ENCODE peak calls at places on chromosomes 2 and 18, in five cellular contexts. One of them, this sample, is unnamed.

GRCh38 chr2:105387225-105387624 is 11.6 kb downstream of the FHL2 start:
- DNase-seq in GM12878: no peak
- DNase-seq in SK-N-SH: no peak
- DNase-seq in K562: no peak
- DNase-seq in A549: no peak
- DNase-seq in this sample: no peak

GRCh38 chr2:1972428-1972827 is 228.1 kb upstream of the PXDN start:
- DNase-seq in A549: peak
- DNase-seq in SK-N-SH: peak
- DNase-seq in GM12878: no peak
- DNase-seq in K562: no peak
- DNase-seq in this sample: no peak

GRCh38 chr2:105541189-105542050 is 142.6 kb upstream of the FHL2 start:
- DNase-seq in A549: no peak
- DNase-seq in GM12878: no peak
- DNase-seq in SK-N-SH: no peak
- DNase-seq in K562: no peak
- DNase-seq in this sample: no peak

GRCh38 chr18:75221902-75222301 is 11.3 kb downstream of the TSHZ1 start:
- DNase-seq in K562: no peak
- DNase-seq in A549: no peak
- DNase-seq in GM12878: no peak
- DNase-seq in SK-N-SH: no peak
- DNase-seq in this sample: no peak

GRCh38 chr2:236968101-236968886 is 117.4 kb upstream of the COPS8 start:
- DNase-seq in A549: no peak
- DNase-seq in SK-N-SH: no peak
- DNase-seq in K562: no peak
- DNase-seq in GM12878: peak
- DNase-seq in this sample: no peak

GRCh38 chr2:240972636-240973521 is 25.5 kb upstream of the SNED1 start:
- DNase-seq in GM12878: no peak
- DNase-seq in K562: no peak
- DNase-seq in A549: no peak
- DNase-seq in SK-N-SH: peak
- DNase-seq in this sample: no peak

GRCh38 chr2:212318636-212319035 is 220.0 kb downstream of the ERBB4 start:
- DNase-seq in SK-N-SH: no peak
- DNase-seq in A549: no peak
- DNase-seq in K562: no peak
- DNase-seq in GM12878: no peak
- DNase-seq in this sample: no peak

GRCh38 chr2:85308951-85309555 is 18.7 kb downstream of the TGOLN2 start:
- DNase-seq in GM12878: no peak
- DNase-seq in K562: no peak
- DNase-seq in SK-N-SH: peak
- DNase-seq in A549: no peak
- DNase-seq in this sample: peak

GRCh38 chr2:234308814-234309195 is 188.1 kb downstream of the ARL4C start:
- DNase-seq in A549: peak
- DNase-seq in GM12878: peak
- DNase-seq in SK-N-SH: no peak
- DNase-seq in K562: no peak
- DNase-seq in this sample: peak

DNA sequence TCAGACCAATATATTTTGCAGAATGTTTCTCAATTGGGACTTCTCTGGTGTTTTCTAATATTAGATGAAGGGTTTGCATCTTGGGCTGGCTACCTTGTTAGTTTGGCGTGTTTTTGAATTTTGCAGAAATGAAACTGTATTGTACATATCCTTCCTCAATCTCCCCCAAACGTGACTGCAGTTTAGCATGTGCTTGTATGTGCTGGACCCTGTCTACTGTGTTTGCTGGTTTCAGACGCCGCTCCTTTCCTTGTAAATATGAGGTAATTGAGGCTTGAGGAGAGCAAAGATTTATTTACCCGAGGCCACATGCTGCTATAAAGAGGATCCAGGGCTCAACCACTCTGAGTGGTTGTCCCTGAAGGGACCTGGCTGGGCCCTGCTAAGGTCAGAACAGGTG is 57.2 kb downstream of the NGEF start:
- DNase-seq in A549: no peak
- DNase-seq in K562: no peak
- DNase-seq in SK-N-SH: no peak
- DNase-seq in GM12878: peak
- DNase-seq in this sample: no peak
- TF ChIP-seq MAX in A549: no peak
- TF ChIP-seq MAX in K562: no peak
- TF ChIP-seq MAX in SK-N-SH: no peak
- TF ChIP-seq MAX in GM12878: no peak
- TF ChIP-seq MAX in this sample: no peak

DNA sequence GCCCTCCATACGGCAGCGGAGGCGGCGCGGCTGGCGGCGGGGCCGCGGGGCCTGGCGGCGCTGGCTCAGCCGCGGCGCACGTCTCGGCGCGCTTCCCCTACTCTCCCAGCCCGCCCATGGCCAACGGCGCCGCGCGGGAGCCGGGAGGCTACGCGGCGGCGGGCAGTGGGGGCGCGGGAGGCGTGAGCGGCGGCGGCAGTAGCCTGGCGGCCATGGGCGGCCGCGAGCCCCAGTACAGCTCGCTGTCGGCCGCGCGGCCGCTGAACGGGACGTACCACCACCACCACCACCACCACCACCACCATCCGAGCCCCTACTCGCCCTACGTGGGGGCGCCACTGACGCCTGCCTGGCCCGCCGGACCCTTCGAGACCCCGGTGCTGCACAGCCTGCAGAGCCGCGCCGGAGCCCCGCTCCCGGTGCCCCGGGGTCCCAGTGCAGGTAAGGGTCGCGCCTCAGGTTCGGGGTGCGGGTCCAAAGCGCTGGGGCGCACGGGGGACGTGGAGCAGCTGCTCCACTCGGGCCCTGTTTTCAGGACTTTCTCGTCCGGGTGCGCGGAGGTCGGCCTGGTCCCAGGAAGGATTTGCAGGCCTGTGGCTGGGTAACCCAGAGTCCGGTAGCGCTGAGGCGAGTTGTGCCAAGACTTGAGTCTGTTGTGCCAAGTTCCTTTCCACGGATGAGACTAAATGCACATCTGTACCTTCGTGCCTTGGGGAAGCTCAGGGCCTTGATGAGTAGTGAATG is 2.6 kb downstream of the GATA6 start:
- DNase-seq in K562: no peak
- DNase-seq in A549: no peak
- DNase-seq in SK-N-SH: no peak
- DNase-seq in GM12878: no peak
- DNase-seq in this sample: no peak
- H3K4me3 ChIP-seq in K562: no peak
- H3K4me3 ChIP-seq in A549: no peak
- H3K4me3 ChIP-seq in SK-N-SH: no peak
- H3K4me3 ChIP-seq in GM12878: no peak
- H3K4me3 ChIP-seq in this sample: no peak

GRCh38 chr2:96143848-96144480 is 1.3 kb downstream of the DUSP2 start:
- DNase-seq in K562: no peak
- DNase-seq in GM12878: no peak
- DNase-seq in A549: peak
- DNase-seq in SK-N-SH: no peak
- DNase-seq in this sample: peak
- TF ChIP-seq MAX in K562: no peak
- TF ChIP-seq MAX in GM12878: no peak
- TF ChIP-seq MAX in A549: no peak
- TF ChIP-seq MAX in SK-N-SH: no peak
- TF ChIP-seq MAX in this sample: no peak

DNA sequence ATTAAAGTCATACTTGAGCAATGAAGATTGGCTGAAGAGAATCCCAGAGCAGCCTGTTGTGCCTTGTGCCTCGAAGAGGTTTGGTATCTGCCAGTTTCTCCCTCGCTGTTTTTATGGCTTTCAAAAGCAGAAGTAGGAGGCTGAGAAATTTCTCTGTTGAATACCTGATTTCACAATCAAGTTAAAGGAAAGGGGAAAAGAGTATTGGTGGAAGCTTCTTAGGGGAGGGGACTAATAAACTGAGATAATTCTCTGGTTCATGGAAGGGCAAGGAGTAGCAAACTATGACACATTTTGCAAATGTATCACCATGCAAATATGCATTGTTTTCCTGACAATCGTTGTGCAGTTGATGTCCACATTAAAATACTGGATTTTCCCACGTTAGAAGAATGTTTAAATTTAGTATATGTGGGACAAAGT is at the start of gene IL1B:
- DNase-seq in A549: peak
- DNase-seq in K562: no peak
- DNase-seq in GM12878: no peak
- DNase-seq in SK-N-SH: no peak
- DNase-seq in this sample: peak
- H3K4me3 ChIP-seq in A549: no peak
- H3K4me3 ChIP-seq in K562: no peak
- H3K4me3 ChIP-seq in GM12878: no peak
- H3K4me3 ChIP-seq in SK-N-SH: no peak
- H3K4me3 ChIP-seq in this sample: peak

DNA sequence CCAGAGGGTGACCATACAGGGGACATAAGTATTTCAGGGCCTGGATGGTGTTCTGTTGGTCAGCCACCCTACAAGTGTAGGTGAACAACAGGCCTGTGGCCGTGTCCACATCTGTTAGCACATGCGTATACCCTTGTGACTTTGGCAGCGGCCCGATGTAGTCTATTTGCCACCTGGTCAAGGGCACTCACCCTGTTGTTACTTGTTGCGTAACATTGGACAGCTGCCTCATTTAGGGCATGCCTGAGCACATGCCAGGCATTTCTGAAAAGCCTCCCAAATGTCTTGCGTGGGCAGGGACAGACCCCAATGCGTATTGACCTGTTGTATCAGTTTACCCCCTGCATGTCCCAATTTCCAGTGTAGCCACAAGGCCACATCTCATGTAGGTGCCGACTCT is 235.0 kb downstream of the MBD5 start:
- DNase-seq in A549: no peak
- DNase-seq in GM12878: no peak
- DNase-seq in K562: no peak
- DNase-seq in SK-N-SH: no peak
- DNase-seq in this sample: no peak
- TF ChIP-seq MAX in A549: no peak
- TF ChIP-seq MAX in GM12878: no peak
- TF ChIP-seq MAX in K562: no peak
- TF ChIP-seq MAX in SK-N-SH: no peak
- TF ChIP-seq MAX in this sample: no peak

GRCh38 chr2:126886906-126887280 is 11.8 kb upstream of the TEX51 start:
- DNase-seq in K562: no peak
- DNase-seq in SK-N-SH: no peak
- DNase-seq in A549: no peak
- DNase-seq in GM12878: no peak
- DNase-seq in this sample: peak

GRCh38 chr2:126884861-126885481 is 13.7 kb upstream of the TEX51 start:
- DNase-seq in A549: no peak
- DNase-seq in K562: no peak
- DNase-seq in SK-N-SH: no peak
- DNase-seq in GM12878: no peak
- DNase-seq in this sample: no peak

GRCh38 chr2:126887506-126887905 is 11.2 kb upstream of the TEX51 start:
- DNase-seq in A549: no peak
- DNase-seq in SK-N-SH: no peak
- DNase-seq in K562: no peak
- DNase-seq in GM12878: no peak
- DNase-seq in this sample: no peak

GRCh38 chr2:126886201-126886905 is 12.3 kb upstream of the TEX51 start:
- DNase-seq in SK-N-SH: no peak
- DNase-seq in A549: peak
- DNase-seq in GM12878: no peak
- DNase-seq in K562: peak
- DNase-seq in this sample: peak

GRCh38 chr2:126885701-126886121 is 13.0 kb upstream of the TEX51 start:
- DNase-seq in SK-N-SH: no peak
- DNase-seq in K562: no peak
- DNase-seq in A549: no peak
- DNase-seq in GM12878: no peak
- DNase-seq in this sample: no peak
- H3K4me3 ChIP-seq in SK-N-SH: no peak
- H3K4me3 ChIP-seq in K562: no peak
- H3K4me3 ChIP-seq in A549: peak
- H3K4me3 ChIP-seq in GM12878: no peak
- H3K4me3 ChIP-seq in this sample: no peak

GRCh38 chr2:19568809-19569208 is 210.4 kb upstream of the OSR1 start:
- DNase-seq in A549: no peak
- DNase-seq in K562: no peak
- DNase-seq in SK-N-SH: no peak
- DNase-seq in GM12878: no peak
- DNase-seq in this sample: no peak
- TF ChIP-seq MAX in A549: no peak
- TF ChIP-seq MAX in K562: no peak
- TF ChIP-seq MAX in SK-N-SH: no peak
- TF ChIP-seq MAX in GM12878: no peak
- TF ChIP-seq MAX in this sample: no peak

GRCh38 chr2:221555511-221555845 is 16.6 kb downstream of the EPHA4 start:
- DNase-seq in GM12878: no peak
- DNase-seq in SK-N-SH: no peak
- DNase-seq in A549: no peak
- DNase-seq in K562: no peak
- DNase-seq in this sample: no peak
- H3K4me3 ChIP-seq in GM12878: no peak
- H3K4me3 ChIP-seq in SK-N-SH: no peak
- H3K4me3 ChIP-seq in A549: no peak
- H3K4me3 ChIP-seq in K562: no peak
- H3K4me3 ChIP-seq in this sample: no peak

DNA sequence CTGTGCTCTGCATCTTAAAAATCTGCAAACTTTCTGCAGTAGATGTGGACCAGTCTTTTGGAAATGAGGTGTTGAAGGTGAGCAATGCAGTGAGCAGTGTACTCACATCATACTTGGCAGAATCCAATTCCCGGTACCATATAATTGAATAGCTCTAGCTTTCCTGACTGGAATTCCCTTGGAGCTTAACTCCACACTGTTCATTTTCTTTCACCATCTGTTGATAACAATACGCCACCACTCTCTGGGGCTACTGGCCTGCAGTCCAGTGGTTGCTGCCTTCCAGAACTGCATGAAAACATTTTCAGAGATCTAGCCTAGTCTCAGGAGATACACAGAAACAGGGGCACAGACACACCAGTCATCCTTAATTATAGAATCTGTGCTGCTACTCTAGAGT is 820.0 kb upstream of the NXPH2 start:
- DNase-seq in A549: no peak
- DNase-seq in SK-N-SH: no peak
- DNase-seq in K562: no peak
- DNase-seq in GM12878: no peak
- DNase-seq in this sample: no peak
- TF ChIP-seq MAX in A549: no peak
- TF ChIP-seq MAX in SK-N-SH: no peak
- TF ChIP-seq MAX in K562: no peak
- TF ChIP-seq MAX in GM12878: no peak
- TF ChIP-seq MAX in this sample: no peak